ENCODE peak calls at places on chromosomes 2 and 18, in nine cellular contexts. R, H, D, Q, X, J, Z, W and M are unnamed samples.

GRCh38 chr2:224142397-224143312 is 103.6 kb upstream of the SERPINE2 start:
- DNase-seq in Q (peak), H (peak), R (no peak), W (no peak), X (no peak), J (peak), D (no peak), Z (no peak), M (no peak)

GRCh38 chr2:30226144-30227032 is 4.9 kb upstream of the LBH start:
- DNase-seq in R (no peak), Z (no peak), D (no peak), Q (peak), W (no peak), H (no peak), X (no peak), J (no peak), M (no peak)

GRCh38 chr2:68357608-68358337 is 7.3 kb upstream of the PLEK start:
- DNase-seq in Z (no peak), D (no peak), J (peak), W (peak), Q (peak), R (peak), X (no peak), H (peak), M (peak)

GRCh38 chr2:121362776-121363175 is 77.8 kb upstream of the TFCP2L1 start:
- DNase-seq in X (no peak), R (no peak), J (no peak), D (no peak), W (no peak), H (no peak), Q (no peak), Z (no peak), M (no peak)

GRCh38 chr18:13036622-13037320 is 45.6 kb downstream of the CEP192 start:
- DNase-seq in Q (peak), W (no peak), Z (no peak), D (no peak), X (no peak), J (peak), R (no peak), H (peak), M (no peak)

GRCh38 chr2:207815254-207815653 is 45.5 kb upstream of the FZD5 start:
- DNase-seq in H (no peak), Z (no peak), R (no peak), J (no peak), W (no peak), Q (no peak), X (no peak), D (no peak), M (no peak)

GRCh38 chr2:100427627-100428258 is 10.3 kb upstream of the CHST10 start:
- DNase-seq in J (no peak), H (peak), D (peak), Q (peak), W (peak), R (peak), X (no peak), Z (peak), M (no peak)

GRCh38 chr2:105125428-105125827 is 87.6 kb downstream of the MRPS9 start:
- DNase-seq in Q (no peak), H (no peak), W (no peak), D (no peak), X (no peak), Z (no peak), J (no peak), R (no peak), M (no peak)

GRCh38 chr2:144511222-144511855 is 8.6 kb downstream of the ZEB2 start:
- DNase-seq in W (no peak), D (no peak), X (no peak), H (peak), Q (no peak), Z (no peak), R (no peak), J (no peak), M (no peak)

GRCh38 chr18:73973972-73974371 is 173.7 kb downstream of the FBXO15 start:
- DNase-seq in W (no peak), R (no peak), H (no peak), Z (no peak), D (no peak), Q (no peak), J (no peak), X (no peak), M (no peak)

GRCh38 chr2:171545086-171545485 is 22.8 kb downstream of the CYBRD1 start:
- DNase-seq in R (no peak), Q (no peak), D (no peak), Z (no peak), H (no peak), X (no peak), W (no peak), J (no peak), M (no peak)

GRCh38 chr2:171547256-171547655 is 25.0 kb downstream of the CYBRD1 start:
- DNase-seq in Q (no peak), X (no peak), J (no peak), Z (no peak), H (no peak), R (no peak), W (no peak), D (no peak), M (no peak)

GRCh38 chr2:171540437-171540836 is 18.2 kb downstream of the CYBRD1 start:
- DNase-seq in Z (no peak), Q (no peak), W (no peak), X (no peak), H (no peak), R (no peak), J (no peak), D (no peak), M (no peak)

GRCh38 chr2:171541202-171541884 is 19.1 kb downstream of the CYBRD1 start:
- DNase-seq in W (no peak), J (no peak), Z (no peak), X (no peak), D (no peak), H (no peak), R (no peak), Q (no peak), M (no peak)
- TF ChIP-seq CTCF in W (peak), J (peak), Z (no peak), X (peak), D (no peak), H (peak), R (no peak), Q (peak), M (peak)

DNA sequence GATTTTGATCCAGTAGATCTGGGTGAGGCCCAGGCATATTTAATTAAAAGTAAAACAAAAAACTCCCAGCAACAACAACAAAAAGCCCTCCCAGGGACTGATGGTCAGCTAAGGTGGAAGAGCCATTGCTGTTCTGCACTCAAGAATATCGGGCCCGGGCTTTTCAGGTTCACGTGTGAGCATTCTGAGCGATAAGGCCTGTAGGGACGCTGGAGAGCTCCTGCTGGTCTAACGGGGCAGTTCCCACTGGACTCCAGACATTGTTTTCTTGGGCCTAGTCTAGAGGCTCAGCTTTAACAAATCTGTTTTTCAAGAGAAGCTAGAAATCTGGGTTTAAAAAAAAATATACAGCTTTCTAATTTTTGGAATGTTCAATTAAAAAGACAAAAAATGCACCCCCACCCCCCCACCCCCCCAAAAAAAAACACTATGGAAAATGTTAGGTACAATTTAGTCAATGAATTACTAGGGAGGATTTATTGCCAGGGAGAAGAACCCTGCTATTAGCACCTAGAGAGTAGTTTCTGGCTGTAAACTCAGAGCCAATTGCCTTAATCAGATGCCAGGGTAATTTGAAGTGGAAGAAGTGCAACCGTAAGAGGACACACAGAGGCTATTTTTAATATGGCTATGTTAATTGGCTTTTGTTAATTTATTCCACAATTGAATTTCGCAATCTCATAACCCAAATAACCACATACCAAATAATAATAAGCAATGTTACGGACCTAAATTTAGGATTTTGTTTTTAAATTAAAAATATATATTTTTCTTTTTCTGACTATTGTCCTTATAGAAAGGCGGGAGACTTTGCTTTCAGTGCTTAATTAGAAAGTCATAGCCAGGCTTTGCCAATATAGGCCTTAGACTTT is 78.9 kb downstream of the MAP4K4 start:
- DNase-seq in X (no peak), R (no peak), Z (no peak), Q (peak), D (no peak), J (no peak), H (no peak), W (no peak), M (no peak)
- TF ChIP-seq CTCF in X (peak), R (no peak), Z (no peak), Q (peak), D (no peak), J (peak), H (peak), W (peak), M (no peak)

GRCh38 chr2:108369153-108369552 is 8.6 kb upstream of the SULT1C4 start:
- DNase-seq in X (no peak), R (no peak), Q (no peak), D (no peak), H (no peak), J (no peak), W (no peak), Z (no peak), M (no peak)
- TF ChIP-seq CTCF in X (no peak), R (no peak), Q (peak), D (no peak), H (no peak), J (no peak), W (no peak), Z (no peak), M (no peak)

DNA sequence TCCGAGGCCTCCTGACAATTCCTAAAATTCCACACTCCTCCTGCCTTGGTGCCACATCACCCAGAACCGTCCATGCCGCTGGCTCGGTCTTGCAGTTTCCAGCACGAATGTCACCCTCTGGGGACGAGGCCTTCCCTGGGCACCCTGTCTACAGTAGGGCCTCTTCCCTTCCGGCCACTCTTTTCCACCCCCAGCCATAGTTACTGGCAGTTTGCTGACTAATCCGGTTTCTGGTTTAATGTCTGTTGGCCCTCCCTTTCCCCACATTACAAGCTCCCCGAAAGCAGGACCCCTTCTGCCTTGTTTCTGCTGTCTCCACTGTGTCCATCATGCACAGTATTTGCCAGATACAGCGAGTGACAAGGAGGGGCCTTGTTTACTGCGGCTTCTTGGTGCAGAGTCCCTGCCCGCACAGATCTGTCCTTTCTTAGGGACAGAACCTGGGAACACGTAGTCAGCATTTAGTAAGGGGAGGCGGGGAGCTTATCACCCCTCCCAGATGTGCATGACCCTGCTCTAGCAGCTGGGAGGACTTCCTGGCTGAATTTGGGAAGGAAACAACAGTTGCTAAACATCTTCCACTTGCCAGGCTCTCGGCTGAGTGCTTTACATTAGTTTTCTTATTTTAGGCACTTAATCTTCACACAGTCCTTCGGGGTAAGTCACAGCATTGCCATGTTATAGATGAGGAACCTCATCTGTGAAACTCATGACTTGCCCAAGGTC is 23.6 kb upstream of the CATIP start:
- DNase-seq in H (peak), Q (no peak), X (no peak), D (no peak), Z (peak), R (no peak), J (no peak), W (no peak), M (no peak)
- TF ChIP-seq CTCF in H (no peak), Q (no peak), X (no peak), D (no peak), Z (no peak), R (no peak), J (no peak), W (no peak), M (no peak)

DNA sequence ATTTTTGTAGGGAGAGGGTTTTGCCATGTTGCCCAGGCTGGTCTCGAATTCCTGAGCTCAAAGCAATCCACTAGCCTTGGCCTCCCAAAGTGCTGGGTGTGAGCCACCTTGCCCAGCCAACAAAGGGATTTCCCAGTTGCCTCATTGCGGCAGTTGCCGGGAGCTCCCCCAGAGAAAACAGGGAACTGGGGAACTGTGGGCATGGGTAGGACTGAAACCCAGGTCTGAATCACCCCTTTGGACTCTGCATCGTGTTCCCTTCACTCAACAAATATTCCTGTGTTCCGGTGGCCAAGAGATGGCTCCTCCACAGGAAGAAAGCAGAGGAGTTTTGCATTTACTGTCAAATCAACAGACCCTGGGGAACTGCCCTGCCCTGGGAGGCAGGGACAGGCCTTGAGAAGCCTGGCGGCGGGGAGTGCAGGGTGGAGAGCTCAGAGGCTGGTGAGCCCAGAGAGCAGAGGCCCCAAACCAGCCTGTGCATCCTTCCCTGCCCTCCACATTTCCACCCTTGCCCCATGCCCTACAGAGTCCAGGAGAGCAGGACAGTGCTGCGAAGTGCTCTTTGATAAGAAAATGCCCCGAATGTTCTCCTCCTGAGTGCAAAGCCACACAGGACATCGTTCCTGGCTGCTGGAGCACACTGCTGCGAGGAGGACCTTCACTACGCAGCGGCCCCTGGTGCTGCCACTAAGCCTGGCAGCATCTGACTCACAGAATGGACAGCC is 24.9 kb downstream of the MYO7B start:
- DNase-seq in X (no peak), W (no peak), R (no peak), Q (no peak), Z (no peak), H (no peak), J (no peak), D (no peak), M (no peak)
- TF ChIP-seq CTCF in X (no peak), W (no peak), R (no peak), Q (no peak), Z (no peak), H (no peak), J (peak), D (no peak), M (no peak)

GRCh38 chr2:113058411-113058994 is 495 bp upstream of the IL36RN start:
- DNase-seq in Q (no peak), D (no peak), X (no peak), H (no peak), W (no peak), J (no peak), R (no peak), Z (no peak), M (no peak)
- TF ChIP-seq CTCF in Q (no peak), D (no peak), X (no peak), H (no peak), W (no peak), J (no peak), R (no peak), Z (no peak), M (no peak)

GRCh38 chr2:189440947-189441708 is at the start of gene WDR75:
- DNase-seq in R (peak), W (peak), H (peak), X (peak), Z (peak), Q (peak), J (peak), D (peak), M (peak)
- TF ChIP-seq CTCF in R (peak), W (peak), H (peak), X (no peak), Z (no peak), Q (peak), J (no peak), D (no peak), M (no peak)